ENCODE peak calls at places on chromosomes 12 and 14, in nine cellular contexts. P is H9, A is transverse colon, W is A549, K is MM.1S, D is aorta, Z is pancreas, R is GM23338, C is fibroblast of lung. I is an unnamed sample.

GRCh38 chr14:68564826-68565760 is 227.8 kb downstream of the ZFP36L1 start:
- DNase-seq in P (no peak), A (no peak), W (no peak), K (no peak), D (no peak), Z (no peak), R (peak), C (no peak), I (no peak)

GRCh38 chr14:71554959-71555612 is 377.1 kb upstream of the RGS6 start:
- DNase-seq in P (no peak), A (no peak), W (no peak), K (no peak), D (no peak), Z (no peak), R (no peak), C (no peak), I (no peak)

GRCh38 chr14:79915411-79915810 is 295.9 kb downstream of the DIO2 start:
- DNase-seq in P (no peak), A (no peak), W (no peak), K (no peak), D (no peak), Z (no peak), R (no peak), C (no peak), I (no peak)

GRCh38 chr12:116336542-116337065 is 59.1 kb upstream of the MED13L start:
- DNase-seq in P (no peak), A (peak), W (no peak), K (no peak), D (no peak), Z (no peak), R (no peak), C (peak), I (no peak)

GRCh38 chr12:6532927-6533652 is 1.2 kb upstream of the GAPDH start:
- DNase-seq in P (peak), A (peak), W (peak), K (peak), D (peak), Z (peak), R (peak), C (peak), I (peak)

GRCh38 chr12:6790496-6791150 is 1.3 kb downstream of the CD4 start:
- DNase-seq in P (no peak), A (no peak), W (no peak), K (no peak), D (no peak), Z (no peak), R (no peak), C (no peak), I (no peak)

GRCh38 chr12:103809154-103809553 is 31.9 kb downstream of the NT5DC3 start:
- DNase-seq in P (no peak), A (no peak), W (no peak), K (no peak), D (no peak), Z (no peak), R (no peak), C (no peak), I (no peak)

GRCh38 chr12:38956337-38956736 is 50.9 kb upstream of the CPNE8 start:
- DNase-seq in P (no peak), A (no peak), W (no peak), K (no peak), D (no peak), Z (no peak), R (no peak), C (no peak), I (no peak)

GRCh38 chr12:14327717-14328116 is 37.8 kb upstream of the ATF7IP start:
- DNase-seq in P (no peak), A (no peak), W (no peak), K (no peak), D (no peak), Z (no peak), R (no peak), C (no peak), I (no peak)

GRCh38 chr12:133227281-133227852 is 8.3 kb downstream of the ANHX start:
- DNase-seq in P (peak), A (no peak), W (no peak), K (no peak), D (no peak), Z (no peak), R (no peak), C (no peak), I (no peak)

GRCh38 chr12:64742371-64742770 is 16.8 kb downstream of the GNS start:
- DNase-seq in P (no peak), A (no peak), W (no peak), K (no peak), D (no peak), Z (no peak), R (no peak), C (no peak), I (no peak)

GRCh38 chr12:131482686-131483085 is 228.2 kb upstream of the SFSWAP start:
- DNase-seq in P (no peak), A (no peak), W (no peak), K (no peak), D (no peak), Z (no peak), R (no peak), C (no peak), I (no peak)

GRCh38 chr12:52835271-52836041 is 1.3 kb upstream of the KRT79 start:
- DNase-seq in P (peak), A (no peak), W (no peak), K (no peak), D (peak), Z (no peak), R (no peak), C (no peak), I (no peak)

GRCh38 chr12:69689638-69690037 is 9.5 kb downstream of the BEST3 start:
- DNase-seq in P (no peak), A (no peak), W (no peak), K (no peak), D (no peak), Z (no peak), R (peak), C (no peak), I (no peak)

GRCh38 chr12:69423037-69423905 is 46.9 kb upstream of the FRS2 start:
- DNase-seq in P (no peak), A (no peak), W (no peak), K (no peak), D (no peak), Z (no peak), R (no peak), C (no peak), I (no peak)

GRCh38 chr14:101126376-101127130 is 223.0 kb upstream of the RTL1 start:
- DNase-seq in P (no peak), A (no peak), W (no peak), K (no peak), D (no peak), Z (no peak), R (no peak), C (no peak), I (no peak)

GRCh38 chr12:25796523-25797000 is 161.9 kb upstream of the RASSF8 start:
- DNase-seq in P (no peak), A (no peak), W (no peak), K (peak), D (no peak), Z (no peak), R (no peak), C (peak), I (no peak)

GRCh38 chr12:106986135-106986534 is 811 bp downstream of the MTERF2 start:
- DNase-seq in P (no peak), A (no peak), W (no peak), K (no peak), D (no peak), Z (no peak), R (no peak), C (no peak), I (no peak)

GRCh38 chr12:21296751-21297406 is 37.8 kb downstream of the SLCO1A2 start:
- DNase-seq in P (no peak), A (no peak), W (peak), K (peak), D (no peak), Z (no peak), R (peak), C (peak), I (no peak)

GRCh38 chr14:101248840-101249675 is 312.2 kb upstream of the DIO3 start:
- DNase-seq in P (no peak), A (no peak), W (no peak), K (no peak), D (no peak), Z (no peak), R (no peak), C (no peak), I (no peak)

GRCh38 chr12:46858368-46858767 is 32.6 kb upstream of the SLC38A4 start:
- DNase-seq in P (no peak), A (no peak), W (no peak), K (no peak), D (no peak), Z (no peak), R (peak), C (no peak), I (no peak)

GRCh38 chr14:83816755-83817154 is 1713.2 kb upstream of the FLRT2 start:
- DNase-seq in P (no peak), A (no peak), W (no peak), K (no peak), D (no peak), Z (no peak), R (no peak), C (peak), I (no peak)

GRCh38 chr12:15735837-15736615 is 53.2 kb downstream of the EPS8 start:
- DNase-seq in P (no peak), A (no peak), W (no peak), K (no peak), D (no peak), Z (no peak), R (no peak), C (no peak), I (no peak)

GRCh38 chr12:57242329-57242690 is 8.7 kb downstream of the STAC3 start:
- DNase-seq in P (no peak), A (peak), W (no peak), K (no peak), D (no peak), Z (peak), R (no peak), C (no peak), I (no peak)

GRCh38 chr14:64943981-64944520 is 1.5 kb upstream of the GPX2 start:
- DNase-seq in P (no peak), A (no peak), W (no peak), K (no peak), D (no peak), Z (no peak), R (no peak), C (no peak), I (no peak)

GRCh38 chr12:113857371-113857770 is 108.8 kb downstream of the RBM19 start:
- DNase-seq in P (no peak), A (no peak), W (no peak), K (no peak), D (no peak), Z (no peak), R (no peak), C (no peak), I (no peak)

GRCh38 chr14:32709072-32709471 is 229.6 kb upstream of the NPAS3 start:
- DNase-seq in P (no peak), A (no peak), W (no peak), K (no peak), D (peak), Z (no peak), R (no peak), C (peak), I (peak)

GRCh38 chr14:31268216-31268615 is 60.6 kb upstream of the HECTD1 start:
- DNase-seq in P (no peak), A (no peak), W (no peak), K (no peak), D (no peak), Z (no peak), R (no peak), C (no peak), I (no peak)

GRCh38 chr12:14979468-14979867 is 6.6 kb downstream of the PDE6H start:
- DNase-seq in P (no peak), A (no peak), W (no peak), K (no peak), D (no peak), Z (no peak), R (no peak), C (no peak), I (no peak)

GRCh38 chr12:111570090-111570961 is 28.8 kb downstream of the ATXN2 start:
- DNase-seq in P (peak), A (no peak), W (peak), K (no peak), D (no peak), Z (no peak), R (no peak), C (peak), I (no peak)
- H3K27ac ChIP-seq in P (no peak), A (no peak), W (peak), K (no peak), D (no peak), Z (no peak), R (peak), C (peak), I (no peak)

GRCh38 chr12:61879229-61879628 is 381.0 kb upstream of the USP15 start:
- DNase-seq in P (no peak), A (no peak), W (no peak), K (no peak), D (no peak), Z (no peak), R (no peak), C (no peak), I (no peak)

DNA sequence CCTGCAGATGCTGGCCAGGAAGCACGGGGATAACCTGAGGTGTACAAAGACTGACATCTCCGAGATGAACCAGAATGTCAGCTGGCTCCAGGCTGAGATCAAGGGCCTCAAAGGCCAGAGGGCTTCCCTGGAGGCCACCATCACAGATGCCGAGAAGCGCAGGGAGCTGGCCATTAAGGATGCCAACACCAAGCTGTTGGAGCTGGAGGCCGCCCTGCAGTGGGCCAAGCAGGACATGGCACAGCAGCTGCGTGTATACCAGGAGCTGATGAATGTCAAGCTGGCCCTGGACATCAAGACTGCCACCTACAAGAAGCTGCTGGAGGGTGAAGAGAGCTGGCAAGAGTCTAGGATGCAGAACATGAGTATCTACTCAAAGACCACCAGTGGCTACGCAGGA is 380.0 kb upstream of the USP15 start:
- DNase-seq in P (no peak), A (no peak), W (no peak), K (no peak), D (no peak), Z (no peak), R (no peak), C (no peak), I (no peak)
- H3K27ac ChIP-seq in P (no peak), A (no peak), W (no peak), K (no peak), D (no peak), Z (no peak), R (no peak), C (no peak), I (no peak)

GRCh38 chr12:40104461-40105264 is 1.2 kb downstream of the SLC2A13 start:
- DNase-seq in P (no peak), A (peak), W (peak), K (no peak), D (no peak), Z (no peak), R (peak), C (peak), I (peak)

GRCh38 chr12:40106202-40106533 is 287 bp upstream of the SLC2A13 start:
- DNase-seq in P (no peak), A (no peak), W (no peak), K (no peak), D (no peak), Z (no peak), R (no peak), C (no peak), I (no peak)

GRCh38 chr12:40105265-40105514 is 691 bp downstream of the SLC2A13 start:
- DNase-seq in P (no peak), A (no peak), W (no peak), K (no peak), D (peak), Z (no peak), R (no peak), C (peak), I (peak)

GRCh38 chr12:40106655-40107054 is 774 bp upstream of the SLC2A13 start:
- DNase-seq in P (no peak), A (no peak), W (no peak), K (no peak), D (no peak), Z (no peak), R (peak), C (no peak), I (no peak)

DNA sequence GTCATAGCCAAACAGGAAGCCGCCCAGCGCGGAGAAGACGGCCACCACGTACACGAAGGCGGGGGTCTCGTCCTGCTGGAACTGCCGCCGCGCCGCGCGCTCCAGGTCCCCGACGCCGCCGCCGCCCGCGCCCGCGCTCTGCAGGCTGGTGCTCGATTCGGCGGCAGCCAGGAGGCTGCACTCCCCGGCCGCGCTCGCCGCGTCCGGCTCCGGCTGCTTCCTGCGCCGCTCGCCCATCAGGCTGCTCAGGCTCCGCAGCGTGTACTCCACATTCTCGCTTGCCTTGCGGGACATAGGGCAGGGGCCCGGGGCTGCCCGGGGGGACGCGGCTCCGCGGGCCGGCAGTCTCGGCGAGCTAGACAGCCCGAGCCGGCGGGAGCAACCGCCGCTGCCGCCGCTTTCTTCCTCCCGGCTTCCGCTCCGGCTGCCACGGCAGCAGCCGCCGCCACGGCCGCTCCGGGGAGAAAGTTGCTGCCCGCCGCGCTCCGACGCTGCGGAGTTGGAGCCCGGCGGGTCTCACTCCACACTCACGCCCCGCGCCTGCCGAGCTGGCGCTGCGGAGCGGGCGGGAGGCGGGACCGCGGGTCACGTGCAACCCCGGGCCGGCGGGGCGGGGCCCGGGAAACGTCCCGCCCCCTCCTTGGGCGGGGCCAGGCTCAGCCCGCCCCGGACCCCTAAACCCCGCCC is at the start of gene SLC2A13:
- DNase-seq in P (peak), A (peak), W (peak), K (peak), D (peak), Z (peak), R (peak), C (peak), I (peak)
- H3K27ac ChIP-seq in P (no peak), A (peak), W (peak), K (peak), D (peak), Z (peak), R (no peak), C (peak), I (peak)

GRCh38 chr14:102878174-102878969 is 44.1 kb upstream of the AMN start:
- DNase-seq in P (no peak), A (peak), W (no peak), K (no peak), D (no peak), Z (no peak), R (peak), C (no peak), I (no peak)
- H3K27ac ChIP-seq in P (no peak), A (peak), W (no peak), K (no peak), D (no peak), Z (no peak), R (no peak), C (no peak), I (no peak)

GRCh38 chr14:105118646-105119409 is 49.7 kb downstream of the JAG2 start:
- DNase-seq in P (no peak), A (no peak), W (no peak), K (no peak), D (no peak), Z (no peak), R (no peak), C (no peak), I (no peak)
- H3K27ac ChIP-seq in P (no peak), A (no peak), W (no peak), K (no peak), D (no peak), Z (no peak), R (no peak), C (no peak), I (no peak)